ENCODE peak calls at places on chromosomes 4 and X, in seven cellular contexts. G is dermis blood vessel endothelial cell, D is endodermal cell, O is heart right ventricle, C is cardiac muscle cell, S is Caco-2, R is sciatic nerve. X is an unnamed sample.

GRCh38 chr4:53908661-53909078 is 155.7 kb downstream of the CHIC2 start:
- DNase-seq in G (peak; percentile 89), D (no peak), O (peak; percentile 59), C (peak; percentile 85), S (peak; percentile 60), R (no peak), X (peak; percentile 86)

GRCh38 chr4:65096630-65097029 is 573.7 kb downstream of the EPHA5 start:
- DNase-seq in G (no peak), D (no peak), O (no peak), C (no peak), S (no peak), R (no peak), X (no peak)

GRCh38 chrX:153474266-153474665 is 3.9 kb upstream of the HAUS7 start:
- DNase-seq in G (no peak), D (no peak), O (no peak), C (no peak), S (peak; percentile 70), R (no peak), X (no peak)

GRCh38 chrX:110394653-110395052 is 36.0 kb downstream of the RTL9 start:
- DNase-seq in G (no peak), D (no peak), O (no peak), C (no peak), S (no peak), R (no peak), X (no peak)

GRCh38 chr4:44016582-44017421 is 431.8 kb downstream of the KCTD8 start:
- DNase-seq in G (no peak), D (no peak), O (no peak), C (no peak), S (no peak), R (no peak), X (no peak)

GRCh38 chrX:106957856-106958255 is 37.7 kb downstream of the CLDN2 start:
- DNase-seq in G (no peak), D (no peak), O (no peak), C (no peak), S (no peak), R (no peak), X (no peak)

GRCh38 chrX:154084449-154085300 is 12.8 kb downstream of the MECP2 start:
- DNase-seq in G (no peak), D (no peak), O (no peak), C (no peak), S (no peak), R (no peak), X (no peak)

GRCh38 chr4:174340714-174341113 is 57.0 kb downstream of the CEP44 start:
- DNase-seq in G (no peak), D (no peak), O (no peak), C (no peak), S (no peak), R (no peak), X (no peak)

GRCh38 chr4:2621419-2621818 is 85.0 kb downstream of the FAM193A start:
- DNase-seq in G (no peak), D (no peak), O (no peak), C (no peak), S (peak; percentile 16), R (no peak), X (no peak)

GRCh38 chr4:56330691-56331090 is 56.6 kb downstream of the AASDH start:
- DNase-seq in G (no peak), D (no peak), O (no peak), C (no peak), S (no peak), R (no peak), X (no peak)